ENCODE peak calls at places on chromosomes 5 and 9, in nine cellular contexts. One of them, this sample, is unnamed.

GRCh38 chr5:159678800-159679392 is 237.4 kb upstream of the ADRA1B start:
- DNase-seq in activated T-cell treated with anti-CD3 and anti-CD28 coated beads for 1 hour: no peak
- DNase-seq in astrocyte: no peak
- DNase-seq in uterus: no peak
- DNase-seq in GM23338: no peak
- DNase-seq in PC-3: no peak
- DNase-seq in left ventricle myocardium inferior: no peak
- DNase-seq in germinal center: no peak
- DNase-seq in GM03348: no peak
- DNase-seq in this sample: no peak

GRCh38 chr5:177116631-177117373 is 16.8 kb upstream of the NSD1 start:
- DNase-seq in activated T-cell treated with anti-CD3 and anti-CD28 coated beads for 1 hour: peak; percentile 73
- DNase-seq in astrocyte: peak; percentile 75
- DNase-seq in left ventricle myocardium inferior: peak; percentile 90
- DNase-seq in GM23338: peak; percentile 96
- DNase-seq in PC-3: no peak
- DNase-seq in GM03348: peak; percentile 96
- DNase-seq in germinal center: peak; percentile 96
- DNase-seq in uterus: peak; percentile 85
- DNase-seq in this sample: no peak

GRCh38 chr5:42037379-42037932 is 112.4 kb downstream of the FBXO4 start:
- DNase-seq in astrocyte: no peak
- DNase-seq in uterus: no peak
- DNase-seq in activated T-cell treated with anti-CD3 and anti-CD28 coated beads for 1 hour: no peak
- DNase-seq in GM23338: no peak
- DNase-seq in PC-3: no peak
- DNase-seq in left ventricle myocardium inferior: no peak
- DNase-seq in GM03348: no peak
- DNase-seq in germinal center: no peak
- DNase-seq in this sample: no peak

GRCh38 chr9:136900988-136901515 is 14.7 kb downstream of the TRAF2 start:
- DNase-seq in uterus: no peak
- DNase-seq in left ventricle myocardium inferior: no peak
- DNase-seq in GM23338: no peak
- DNase-seq in astrocyte: no peak
- DNase-seq in germinal center: no peak
- DNase-seq in GM03348: no peak
- DNase-seq in activated T-cell treated with anti-CD3 and anti-CD28 coated beads for 1 hour: no peak
- DNase-seq in PC-3: no peak
- DNase-seq in this sample: no peak

GRCh38 chr9:15069106-15069505 is 158.9 kb upstream of the FREM1 start:
- DNase-seq in PC-3: no peak
- DNase-seq in GM23338: peak; percentile 10
- DNase-seq in left ventricle myocardium inferior: no peak
- DNase-seq in astrocyte: no peak
- DNase-seq in germinal center: no peak
- DNase-seq in uterus: no peak
- DNase-seq in GM03348: no peak
- DNase-seq in activated T-cell treated with anti-CD3 and anti-CD28 coated beads for 1 hour: no peak
- DNase-seq in this sample: no peak

GRCh38 chr9:71608825-71609452 is 159.4 kb downstream of the CEMIP2 start:
- DNase-seq in GM23338: peak; percentile 75
- DNase-seq in uterus: no peak
- DNase-seq in GM03348: peak; percentile 42
- DNase-seq in PC-3: no peak
- DNase-seq in astrocyte: peak; percentile 52
- DNase-seq in germinal center: no peak
- DNase-seq in left ventricle myocardium inferior: no peak
- DNase-seq in activated T-cell treated with anti-CD3 and anti-CD28 coated beads for 1 hour: no peak
- DNase-seq in this sample: peak; percentile 2

GRCh38 chr5:180116077-180116375 is 44.5 kb upstream of the RNF130 start:
- DNase-seq in uterus: no peak
- DNase-seq in GM23338: no peak
- DNase-seq in GM03348: no peak
- DNase-seq in germinal center: no peak
- DNase-seq in astrocyte: no peak
- DNase-seq in left ventricle myocardium inferior: no peak
- DNase-seq in activated T-cell treated with anti-CD3 and anti-CD28 coated beads for 1 hour: no peak
- DNase-seq in PC-3: no peak
- DNase-seq in this sample: no peak

GRCh38 chr9:20618361-20618799 is 3.9 kb downstream of the MLLT3 start:
- DNase-seq in GM23338: no peak
- DNase-seq in GM03348: no peak
- DNase-seq in astrocyte: peak; percentile 29
- DNase-seq in left ventricle myocardium inferior: no peak
- DNase-seq in uterus: peak; percentile 48
- DNase-seq in PC-3: peak; percentile 87
- DNase-seq in germinal center: no peak
- DNase-seq in activated T-cell treated with anti-CD3 and anti-CD28 coated beads for 1 hour: no peak
- DNase-seq in this sample: peak; percentile 87

GRCh38 chr9:128685636-128686489 is 3.2 kb upstream of the SET start:
- DNase-seq in left ventricle myocardium inferior: no peak
- DNase-seq in GM03348: no peak
- DNase-seq in activated T-cell treated with anti-CD3 and anti-CD28 coated beads for 1 hour: peak; percentile 30
- DNase-seq in uterus: no peak
- DNase-seq in astrocyte: no peak
- DNase-seq in PC-3: no peak
- DNase-seq in germinal center: peak; percentile 50
- DNase-seq in GM23338: no peak
- DNase-seq in this sample: peak; percentile 31

GRCh38 chr9:120257483-120257882 is 322.5 kb downstream of the CDK5RAP2 start:
- DNase-seq in astrocyte: peak; percentile 11
- DNase-seq in PC-3: no peak
- DNase-seq in GM23338: no peak
- DNase-seq in uterus: no peak
- DNase-seq in GM03348: no peak
- DNase-seq in germinal center: no peak
- DNase-seq in activated T-cell treated with anti-CD3 and anti-CD28 coated beads for 1 hour: no peak
- DNase-seq in left ventricle myocardium inferior: no peak
- DNase-seq in this sample: no peak

GRCh38 chr5:159324097-159324760 is 6.1 kb downstream of the IL12B start:
- DNase-seq in uterus: no peak
- DNase-seq in left ventricle myocardium inferior: no peak
- DNase-seq in germinal center: no peak
- DNase-seq in activated T-cell treated with anti-CD3 and anti-CD28 coated beads for 1 hour: no peak
- DNase-seq in astrocyte: peak; percentile 94
- DNase-seq in PC-3: peak; percentile 7
- DNase-seq in GM23338: no peak
- DNase-seq in GM03348: peak; percentile 83
- DNase-seq in this sample: peak; percentile 67

GRCh38 chr5:14665949-14666741 is 1.6 kb downstream of the OTULIN start:
- DNase-seq in astrocyte: no peak
- DNase-seq in GM03348: peak; percentile 30
- DNase-seq in germinal center: peak; percentile 76
- DNase-seq in left ventricle myocardium inferior: no peak
- DNase-seq in activated T-cell treated with anti-CD3 and anti-CD28 coated beads for 1 hour: peak; percentile 34
- DNase-seq in uterus: no peak
- DNase-seq in PC-3: peak; percentile 47
- DNase-seq in GM23338: peak; percentile 44
- DNase-seq in this sample: peak; percentile 64

GRCh38 chr5:1111727-1112289 is at the start of gene SLC12A7:
- DNase-seq in PC-3: peak; percentile 77
- DNase-seq in uterus: no peak
- DNase-seq in GM23338: peak; percentile 78
- DNase-seq in GM03348: peak; percentile 88
- DNase-seq in astrocyte: no peak
- DNase-seq in germinal center: peak; percentile 58
- DNase-seq in activated T-cell treated with anti-CD3 and anti-CD28 coated beads for 1 hour: peak; percentile 57
- DNase-seq in left ventricle myocardium inferior: peak; percentile 71
- DNase-seq in this sample: no peak

GRCh38 chr5:10863763-10864383 is 102.8 kb upstream of the DAP start:
- DNase-seq in GM03348: peak; percentile 82
- DNase-seq in left ventricle myocardium inferior: no peak
- DNase-seq in germinal center: peak; percentile 83
- DNase-seq in GM23338: peak; percentile 84
- DNase-seq in uterus: no peak
- DNase-seq in astrocyte: peak; percentile 24
- DNase-seq in activated T-cell treated with anti-CD3 and anti-CD28 coated beads for 1 hour: peak; percentile 31
- DNase-seq in PC-3: peak; percentile 88
- DNase-seq in this sample: peak; percentile 68

GRCh38 chr5:33854733-33855151 is 37.0 kb downstream of the ADAMTS12 start:
- DNase-seq in GM23338: peak; percentile 29
- DNase-seq in PC-3: peak; percentile 61
- DNase-seq in astrocyte: peak; percentile 88
- DNase-seq in GM03348: peak; percentile 65
- DNase-seq in germinal center: no peak
- DNase-seq in uterus: no peak
- DNase-seq in left ventricle myocardium inferior: no peak
- DNase-seq in activated T-cell treated with anti-CD3 and anti-CD28 coated beads for 1 hour: no peak
- DNase-seq in this sample: peak; percentile 93

GRCh38 chr9:97706246-97706645 is 9.1 kb upstream of the XPA start:
- DNase-seq in germinal center: no peak
- DNase-seq in left ventricle myocardium inferior: no peak
- DNase-seq in astrocyte: peak; percentile 10
- DNase-seq in uterus: no peak
- DNase-seq in GM03348: no peak
- DNase-seq in GM23338: no peak
- DNase-seq in activated T-cell treated with anti-CD3 and anti-CD28 coated beads for 1 hour: no peak
- DNase-seq in PC-3: no peak
- DNase-seq in this sample: peak; percentile 57

GRCh38 chr9:125655691-125656410 is 51.2 kb downstream of the MAPKAP1 start:
- DNase-seq in astrocyte: peak; percentile 67
- DNase-seq in GM03348: no peak
- DNase-seq in PC-3: no peak
- DNase-seq in GM23338: peak; percentile 74
- DNase-seq in activated T-cell treated with anti-CD3 and anti-CD28 coated beads for 1 hour: no peak
- DNase-seq in uterus: no peak
- DNase-seq in germinal center: no peak
- DNase-seq in left ventricle myocardium inferior: no peak
- DNase-seq in this sample: peak; percentile 87

GRCh38 chr5:125476888-125477585 is 730.6 kb upstream of the ZNF608 start:
- DNase-seq in astrocyte: peak; percentile 70
- DNase-seq in GM03348: no peak
- DNase-seq in left ventricle myocardium inferior: no peak
- DNase-seq in PC-3: no peak
- DNase-seq in activated T-cell treated with anti-CD3 and anti-CD28 coated beads for 1 hour: no peak
- DNase-seq in germinal center: no peak
- DNase-seq in uterus: no peak
- DNase-seq in GM23338: no peak
- DNase-seq in this sample: peak; percentile 19

GRCh38 chr9:79471577-79472543 is 99.9 kb upstream of the TLE4 start:
- DNase-seq in GM23338: peak; percentile 13
- DNase-seq in PC-3: peak; percentile 66
- DNase-seq in germinal center: no peak
- DNase-seq in astrocyte: no peak
- DNase-seq in GM03348: peak; percentile 48
- DNase-seq in left ventricle myocardium inferior: peak; percentile 23
- DNase-seq in activated T-cell treated with anti-CD3 and anti-CD28 coated beads for 1 hour: peak; percentile 9
- DNase-seq in uterus: peak; percentile 42
- DNase-seq in this sample: peak; percentile 48

GRCh38 chr5:55907927-55908326 is 56.8 kb downstream of the IL31RA start:
- DNase-seq in germinal center: no peak
- DNase-seq in astrocyte: no peak
- DNase-seq in GM23338: no peak
- DNase-seq in activated T-cell treated with anti-CD3 and anti-CD28 coated beads for 1 hour: no peak
- DNase-seq in PC-3: no peak
- DNase-seq in uterus: no peak
- DNase-seq in left ventricle myocardium inferior: no peak
- DNase-seq in GM03348: no peak
- DNase-seq in this sample: no peak

GRCh38 chr9:134633362-134634142 is 8.1 kb upstream of the COL5A1 start:
- DNase-seq in germinal center: no peak
- DNase-seq in activated T-cell treated with anti-CD3 and anti-CD28 coated beads for 1 hour: no peak
- DNase-seq in astrocyte: no peak
- DNase-seq in GM03348: no peak
- DNase-seq in uterus: peak; percentile 12
- DNase-seq in PC-3: no peak
- DNase-seq in left ventricle myocardium inferior: peak; percentile 6
- DNase-seq in GM23338: no peak
- DNase-seq in this sample: no peak

GRCh38 chr5:68369436-68370125 is 154.0 kb downstream of the PIK3R1 start:
- DNase-seq in PC-3: no peak
- DNase-seq in germinal center: peak; percentile 9
- DNase-seq in astrocyte: no peak
- DNase-seq in GM23338: no peak
- DNase-seq in activated T-cell treated with anti-CD3 and anti-CD28 coated beads for 1 hour: no peak
- DNase-seq in GM03348: no peak
- DNase-seq in left ventricle myocardium inferior: no peak
- DNase-seq in uterus: no peak
- DNase-seq in this sample: no peak

GRCh38 chr5:142959683-142960308 is 189.6 kb downstream of the ARHGAP26 start:
- DNase-seq in uterus: no peak
- DNase-seq in GM23338: no peak
- DNase-seq in left ventricle myocardium inferior: no peak
- DNase-seq in astrocyte: no peak
- DNase-seq in GM03348: no peak
- DNase-seq in PC-3: peak; percentile 22
- DNase-seq in activated T-cell treated with anti-CD3 and anti-CD28 coated beads for 1 hour: no peak
- DNase-seq in germinal center: no peak
- DNase-seq in this sample: peak; percentile 62